ENCODE peak calls at places on chromosome 17, in nine cellular contexts. P is tibial nerve, M is A549, H is HepG2, C is SK-N-SH, U is upper lobe of left lung, G is sigmoid colon, T is transverse colon, O is suprapubic skin. L is an unnamed sample.

GRCh38 chr17:61492759-61493526 is 40.7 kb downstream of the TBX4 start:
- DNase-seq in P (no peak), M (no peak), H (peak), C (no peak), U (no peak), G (no peak), T (no peak), O (no peak), L (no peak)

GRCh38 chr17:70130274-70130673 is 39.1 kb upstream of the KCNJ2 start:
- DNase-seq in P (no peak), M (no peak), H (no peak), C (peak), U (no peak), G (no peak), T (no peak), O (no peak), L (no peak)

GRCh38 chr17:48577330-48577945 is 712 bp downstream of the HOXB4 start:
- DNase-seq in P (no peak), M (no peak), H (no peak), C (no peak), U (no peak), G (no peak), T (no peak), O (no peak), L (no peak)

GRCh38 chr17:61816538-61816937 is 46.8 kb downstream of the BRIP1 start:
- DNase-seq in P (no peak), M (no peak), H (no peak), C (no peak), U (no peak), G (no peak), T (no peak), O (no peak), L (no peak)

GRCh38 chr17:31581022-31581483 is 189.6 kb downstream of the RAB11FIP4 start:
- DNase-seq in P (no peak), M (no peak), H (no peak), C (peak), U (peak), G (peak), T (peak), O (no peak), L (peak)

GRCh38 chr17:36943250-36944220 is 5.2 kb upstream of the AATF start:
- DNase-seq in P (no peak), M (no peak), H (no peak), C (peak), U (peak), G (no peak), T (no peak), O (no peak), L (no peak)

GRCh38 chr17:4641297-4642195 is at the start of gene ALOX15:
- DNase-seq in P (no peak), M (no peak), H (no peak), C (no peak), U (peak), G (no peak), T (no peak), O (no peak), L (no peak)

GRCh38 chr17:50190278-50191069 is 11.0 kb downstream of the COL1A1 start:
- DNase-seq in P (no peak), M (no peak), H (no peak), C (no peak), U (peak), G (no peak), T (no peak), O (no peak), L (no peak)

GRCh38 chr17:18043491-18043890 is 4.3 kb downstream of the GID4 start:
- DNase-seq in P (no peak), M (peak), H (no peak), C (no peak), U (no peak), G (no peak), T (no peak), O (no peak), L (no peak)

GRCh38 chr17:4988168-4988567 is 693 bp upstream of the CAMTA2 start:
- DNase-seq in P (no peak), M (no peak), H (no peak), C (no peak), U (no peak), G (no peak), T (no peak), O (no peak), L (no peak)

GRCh38 chr17:47295874-47296255 is 27.9 kb upstream of the EFCAB13 start:
- DNase-seq in P (no peak), M (no peak), H (no peak), C (no peak), U (no peak), G (no peak), T (no peak), O (no peak), L (no peak)

GRCh38 chr17:27608330-27609230 is 22.4 kb upstream of the LGALS9 start:
- DNase-seq in P (no peak), M (no peak), H (peak), C (no peak), U (no peak), G (no peak), T (no peak), O (no peak), L (no peak)

GRCh38 chr17:42194133-42194899 is at the start of gene GHDC:
- DNase-seq in P (peak), M (peak), H (peak), C (peak), U (no peak), G (peak), T (peak), O (peak), L (peak)

GRCh38 chr17:3316836-3317235 is 18.7 kb upstream of the OR3A1 start:
- DNase-seq in P (no peak), M (no peak), H (no peak), C (no peak), U (no peak), G (no peak), T (no peak), O (no peak), L (no peak)

GRCh38 chr17:77327566-77328463 is 187.0 kb downstream of the SEC14L1 start:
- DNase-seq in P (peak), M (no peak), H (no peak), C (peak), U (no peak), G (peak), T (peak), O (peak), L (peak)

DNA sequence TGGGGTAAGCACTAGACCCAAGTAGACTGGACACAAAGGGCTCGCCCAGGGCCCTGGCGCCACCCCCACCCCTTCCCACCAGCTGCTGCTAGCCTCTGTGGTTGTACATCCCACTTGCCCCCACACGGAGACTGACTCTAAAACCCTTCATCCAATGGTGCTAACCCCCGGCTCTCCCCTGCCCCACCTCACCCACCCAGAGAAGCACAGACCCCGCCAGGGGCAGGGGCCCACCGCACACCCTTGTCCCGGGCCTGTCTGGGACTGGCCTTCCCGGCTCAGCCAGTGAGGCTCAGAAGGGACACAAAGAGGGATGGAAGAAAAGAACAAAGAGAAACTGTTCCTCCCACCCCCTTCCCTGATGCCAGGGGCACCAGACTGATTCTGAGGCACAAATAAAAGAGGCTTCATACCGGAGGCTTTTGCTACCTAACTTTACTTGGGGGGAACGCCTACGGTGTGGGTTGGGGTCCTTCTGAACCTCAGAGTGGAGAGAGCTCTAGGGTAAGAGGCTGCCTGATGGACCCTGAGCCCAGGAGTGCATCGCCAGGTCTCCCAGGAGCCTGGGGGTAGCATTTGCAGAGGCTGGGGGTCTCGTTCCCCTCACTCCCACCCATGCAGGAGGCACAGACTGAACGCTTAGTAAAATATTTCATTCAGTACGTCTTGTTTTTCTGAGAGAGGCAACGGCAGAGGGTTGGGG is 8.2 kb downstream of the CORO6 start:
- DNase-seq in P (no peak), M (no peak), H (no peak), C (peak), U (peak), G (no peak), T (no peak), O (no peak), L (no peak)
- H3K27ac ChIP-seq in P (peak), M (peak), H (no peak), C (no peak), U (no peak), G (no peak), T (no peak), O (no peak), L (no peak)

GRCh38 chr17:334974-335481 is 17.6 kb downstream of the RPH3AL start:
- DNase-seq in P (no peak), M (no peak), H (no peak), C (no peak), U (no peak), G (peak), T (no peak), O (no peak), L (no peak)

GRCh38 chr17:337022-337420 is 15.6 kb downstream of the RPH3AL start:
- DNase-seq in P (no peak), M (no peak), H (no peak), C (no peak), U (no peak), G (no peak), T (no peak), O (no peak), L (no peak)

GRCh38 chr17:335691-336090 is 16.9 kb downstream of the RPH3AL start:
- DNase-seq in P (no peak), M (no peak), H (no peak), C (no peak), U (no peak), G (peak), T (no peak), O (no peak), L (no peak)

GRCh38 chr17:337453-337852 is 15.2 kb downstream of the RPH3AL start:
- DNase-seq in P (no peak), M (no peak), H (no peak), C (no peak), U (no peak), G (peak), T (no peak), O (no peak), L (no peak)

GRCh38 chr17:336110-337021 is 16.2 kb downstream of the RPH3AL start:
- DNase-seq in P (peak), M (no peak), H (no peak), C (peak), U (peak), G (peak), T (peak), O (no peak), L (peak)
- TF ChIP-seq EP300 in P (no peak), M (no peak), H (no peak), C (no peak), U (no peak), G (no peak), T (no peak), O (no peak), L (no peak)

DNA sequence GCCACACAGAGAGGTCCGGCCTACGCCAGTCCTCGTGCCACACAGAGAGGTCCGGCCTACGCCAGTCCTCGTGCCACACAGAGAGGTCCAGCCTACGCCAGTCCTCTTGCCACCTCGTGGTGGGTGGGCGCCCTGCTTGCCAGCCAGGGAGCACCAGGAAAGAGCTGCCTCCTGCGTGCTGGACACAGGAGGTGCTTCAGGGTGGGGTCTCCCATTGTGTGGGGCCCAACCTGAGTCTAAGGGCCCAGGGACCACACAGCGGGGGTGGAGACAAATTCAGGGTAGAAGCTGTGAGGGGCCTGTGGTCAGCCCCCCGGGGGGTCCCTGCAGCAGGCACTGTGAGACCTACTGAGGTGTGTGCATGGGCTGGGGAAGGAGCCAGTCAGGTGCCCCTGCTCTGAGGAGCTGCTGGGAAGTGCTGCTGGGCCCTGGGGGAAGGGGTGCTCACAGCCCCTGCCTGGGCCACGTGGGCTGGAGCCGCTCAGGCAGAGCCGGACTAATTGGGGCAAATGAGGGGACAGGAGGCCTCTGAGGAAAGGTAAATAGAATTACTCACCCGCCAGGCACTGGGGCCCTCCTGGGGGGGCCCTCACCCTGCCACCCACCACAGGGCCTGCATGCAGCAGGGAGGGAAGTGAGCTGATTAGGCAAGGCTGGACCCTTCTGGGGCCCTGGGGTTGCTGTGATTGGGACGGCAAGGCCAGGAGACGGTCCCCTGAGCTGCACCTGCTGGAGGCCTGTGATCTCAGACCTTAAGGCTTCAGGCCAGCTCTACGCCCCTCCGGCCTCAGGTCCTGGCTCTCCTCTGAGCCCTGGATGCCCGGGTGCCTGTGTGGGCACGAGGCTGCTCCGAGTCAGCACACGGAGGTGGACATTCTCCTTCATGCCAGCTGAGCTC is 11.0 kb downstream of the GCGR start:
- DNase-seq in P (no peak), M (no peak), H (peak), C (no peak), U (peak), G (no peak), T (no peak), O (no peak), L (no peak)
- TF ChIP-seq CTCF in P (no peak), M (no peak), H (no peak), C (no peak), U (no peak), G (no peak), T (no peak), O (no peak), L (no peak)

DNA sequence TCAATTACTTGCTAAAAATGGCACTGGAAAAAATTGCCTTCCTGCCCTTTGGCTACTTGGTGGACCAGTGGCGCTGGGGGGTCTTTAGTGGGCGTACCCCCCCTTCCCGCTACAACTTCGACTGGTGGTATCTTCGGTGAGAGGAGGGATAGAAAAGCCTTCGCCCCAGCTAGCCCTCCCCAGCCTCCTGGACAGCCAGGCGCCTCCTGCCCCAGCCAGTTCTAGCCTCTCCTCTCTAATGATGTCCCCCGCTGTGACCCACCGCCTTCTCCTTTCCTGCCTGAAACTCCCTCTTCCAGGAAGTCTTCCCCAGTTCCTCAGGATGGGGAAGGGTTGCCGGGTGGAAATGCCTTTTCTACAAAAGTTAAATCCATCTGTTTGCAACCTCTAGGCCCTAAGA is 6.2 kb downstream of the ACE start:
- DNase-seq in P (no peak), M (no peak), H (no peak), C (peak), U (no peak), G (no peak), T (no peak), O (no peak), L (no peak)
- H3K27ac ChIP-seq in P (no peak), M (no peak), H (no peak), C (no peak), U (peak), G (no peak), T (no peak), O (no peak), L (no peak)

DNA sequence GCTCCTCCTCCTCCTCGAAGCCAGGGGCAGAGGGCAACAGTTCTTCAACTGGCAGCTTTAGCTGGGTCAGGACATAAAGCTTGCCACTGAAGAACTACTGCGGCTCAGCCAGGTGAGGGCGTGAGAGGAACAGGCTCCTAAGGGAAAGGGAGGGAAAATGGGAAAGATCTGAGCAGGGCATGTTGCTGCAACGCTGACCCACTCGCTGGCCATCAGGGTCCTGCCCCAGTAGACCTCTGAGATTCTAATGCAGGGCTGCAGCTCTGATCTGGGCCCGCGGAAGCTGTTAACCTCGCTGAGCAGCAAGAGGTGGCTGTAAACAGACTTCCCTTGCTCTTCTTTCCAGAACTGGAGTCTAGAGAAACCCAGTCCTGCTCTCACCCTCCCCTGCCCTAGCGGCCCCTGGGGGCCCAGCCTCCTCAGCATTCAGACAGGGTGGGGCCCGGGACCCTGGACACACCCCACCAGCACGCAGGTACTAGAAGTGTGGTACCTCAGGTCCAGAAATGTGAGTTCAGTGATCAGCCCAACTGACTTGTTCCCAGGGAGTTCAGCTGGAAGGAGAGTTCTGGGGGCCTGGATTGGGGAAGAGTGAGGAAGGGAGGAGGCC is 3.8 kb upstream of the TLCD2 start:
- DNase-seq in P (no peak), M (peak), H (peak), C (peak), U (peak), G (no peak), T (peak), O (no peak), L (peak)
- TF ChIP-seq EP300 in P (no peak), M (no peak), H (no peak), C (no peak), U (no peak), G (no peak), T (no peak), O (no peak), L (no peak)